ENCODE peak calls at places on chromosomes 1 and 21, in eight cellular contexts. U is AG04450; H is CD8-positive, alpha-beta memory T cell; L is H9; Y is left ventricle myocardium inferior; G is HCT116; X is IMR-90; T is psoas muscle. C is an unnamed sample. For H3K9me3, the result is how much of the 10 kb centered on the place peaks cover.

GRCh38 chr1:214546886-214547641 is 4.3 kb downstream of the PTPN14 start:
- DNase-seq in U (no peak), H (no peak), L (no peak), Y (no peak), G (no peak), X (no peak), T (no peak), C (no peak)

GRCh38 chr1:88982055-88982454 is 10.4 kb downstream of the KYAT3 start:
- DNase-seq in U (no peak), H (no peak), L (no peak), Y (no peak), G (no peak), X (peak), T (no peak), C (no peak)

GRCh38 chr1:165666152-165666551 is 32.2 kb downstream of the ALDH9A1 start:
- DNase-seq in U (peak), H (no peak), L (no peak), Y (no peak), G (no peak), X (peak), T (no peak), C (no peak)

GRCh38 chr1:169604781-169605560 is 18.7 kb upstream of the F5 start:
- DNase-seq in U (no peak), H (peak), L (no peak), Y (peak), G (no peak), X (no peak), T (no peak), C (no peak)

GRCh38 chr1:186572509-186572908 is 107.7 kb downstream of the PTGS2 start:
- DNase-seq in U (no peak), H (no peak), L (no peak), Y (no peak), G (no peak), X (no peak), T (no peak), C (no peak)

GRCh38 chr21:37159949-37160348 is 86.9 kb downstream of the TTC3 start:
- DNase-seq in U (no peak), H (no peak), L (no peak), Y (no peak), G (no peak), X (no peak), T (no peak), C (no peak)

GRCh38 chr1:177256153-177256814 is 85.5 kb downstream of the BRINP2 start:
- DNase-seq in U (peak), H (no peak), L (peak), Y (peak), G (no peak), X (peak), T (peak), C (peak)

GRCh38 chr1:169466259-169467230 is 19.2 kb downstream of the SLC19A2 start:
- DNase-seq in U (no peak), H (no peak), L (no peak), Y (no peak), G (peak), X (peak), T (no peak), C (no peak)

GRCh38 chr1:223726380-223727001 is 14.2 kb downstream of the CAPN2 start:
- DNase-seq in U (peak), H (peak), L (peak), Y (peak), G (peak), X (peak), T (peak), C (peak)

GRCh38 chr1:206801467-206801866 is 29.2 kb upstream of the IL10 start:
- DNase-seq in U (no peak), H (no peak), L (no peak), Y (no peak), G (no peak), X (no peak), T (no peak), C (no peak)

GRCh38 chr1:34928865-34929496 is 469 bp downstream of the DLGAP3 start:
- DNase-seq in U (no peak), H (no peak), L (no peak), Y (no peak), G (no peak), X (no peak), T (no peak), C (no peak)

GRCh38 chr1:2791027-2791760 is 10.3 kb downstream of the TTC34 start:
- DNase-seq in U (no peak), H (peak), L (no peak), Y (no peak), G (no peak), X (no peak), T (no peak), C (no peak)

GRCh38 chr1:205450448-205450847 is 5.4 kb downstream of the BLACAT1 start:
- DNase-seq in U (no peak), H (no peak), L (peak), Y (no peak), G (peak), X (no peak), T (no peak), C (no peak)

GRCh38 chr1:25723250-25723880 is 76.6 kb upstream of the SELENON start:
- DNase-seq in U (no peak), H (no peak), L (no peak), Y (no peak), G (no peak), X (no peak), T (no peak), C (no peak)

GRCh38 chr1:50847303-50847702 is 112.8 kb downstream of the FAF1 start:
- DNase-seq in U (no peak), H (no peak), L (no peak), Y (no peak), G (no peak), X (no peak), T (no peak), C (no peak)

GRCh38 chr1:203536575-203536974 is 42.6 kb downstream of the OPTC start:
- DNase-seq in U (no peak), H (no peak), L (no peak), Y (no peak), G (no peak), X (peak), T (no peak), C (no peak)

GRCh38 chr1:227923353-227924167 is 24.2 kb downstream of the WNT9A start:
- DNase-seq in U (no peak), H (no peak), L (no peak), Y (no peak), G (no peak), X (no peak), T (no peak), C (no peak)

GRCh38 chr1:119966020-119966419 is 69.7 kb upstream of the ADAM30 start:
- DNase-seq in U (peak), H (no peak), L (no peak), Y (no peak), G (no peak), X (peak), T (no peak), C (no peak)

GRCh38 chr1:234611153-234611798 is 1.3 kb upstream of the IRF2BP2 start:
- DNase-seq in U (no peak), H (peak), L (peak), Y (no peak), G (peak), X (peak), T (no peak), C (no peak)

DNA sequence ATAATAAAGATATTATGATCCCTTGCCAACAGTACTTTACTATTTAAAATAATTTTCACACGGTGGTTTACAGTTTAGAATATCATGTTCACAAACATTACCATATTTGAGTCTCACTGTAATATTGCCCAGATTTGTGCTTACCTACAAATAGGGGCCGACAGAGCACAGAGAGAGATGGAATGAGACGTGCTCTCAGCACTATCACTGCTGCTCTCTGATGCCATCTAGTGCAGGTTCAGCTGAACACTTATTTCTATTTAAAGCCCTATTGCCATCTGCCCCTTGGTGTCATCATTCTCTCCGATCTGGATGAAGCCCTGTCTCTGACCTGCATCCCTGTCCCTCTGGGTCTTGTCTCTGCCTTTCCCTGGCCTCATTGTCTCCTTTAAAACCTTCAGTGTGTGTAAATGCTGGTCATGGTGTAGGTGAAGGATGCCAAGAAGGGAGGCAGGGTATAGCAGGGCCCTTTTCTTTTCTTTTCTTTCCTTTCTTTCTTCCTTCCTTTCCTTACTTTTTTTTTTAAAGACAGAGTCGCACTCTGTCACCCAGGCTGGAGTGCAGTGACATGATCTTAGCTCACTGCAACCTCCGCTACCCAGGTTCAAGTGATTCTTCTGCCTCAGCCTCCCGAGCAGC is 6.9 kb upstream of the GPATCH4 start:
- DNase-seq in U (peak), H (peak), L (peak), Y (no peak), G (peak), X (peak), T (no peak), C (peak)
- H3K9me3 ChIP-seq in U (under half), H (under half), L (under half), Y (under half), G (under half), X (under half), T (under half), C (under half)

GRCh38 chr1:180482425-180483275 is 19.7 kb downstream of the ACBD6 start:
- DNase-seq in U (no peak), H (no peak), L (no peak), Y (no peak), G (no peak), X (peak), T (no peak), C (no peak)
- H3K9me3 ChIP-seq in U (under half), H (under half), L (under half), Y (under half), G (under half), X (under half), T (under half), C (under half)

DNA sequence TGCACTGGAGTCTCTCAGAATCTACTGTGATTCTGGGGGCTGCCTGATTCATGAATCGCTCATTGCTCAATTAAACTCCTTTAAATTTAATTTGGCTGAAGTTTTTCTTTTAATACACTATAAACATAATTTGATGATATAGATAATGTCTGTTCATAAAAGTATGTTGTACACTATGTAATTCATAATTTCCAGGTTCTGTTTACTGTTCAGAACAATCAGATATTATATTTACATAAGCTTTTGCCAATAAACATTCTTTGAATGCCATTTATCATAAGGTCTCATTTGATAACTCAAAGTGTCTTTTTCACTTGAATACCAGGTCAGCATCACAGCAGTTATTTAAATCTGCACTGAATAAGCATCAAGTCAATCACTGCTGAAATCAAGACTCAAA is 39.6 kb downstream of the PIGK start:
- DNase-seq in U (no peak), H (no peak), L (no peak), Y (no peak), G (no peak), X (no peak), T (no peak), C (no peak)
- H3K9me3 ChIP-seq in U (under half), H (under half), L (under half), Y (under half), G (under half), X (under half), T (under half), C (under half)

GRCh38 chr21:42218836-42219605 is at the start of gene ABCG1:
- DNase-seq in U (no peak), H (peak), L (peak), Y (peak), G (no peak), X (peak), T (peak), C (no peak)

GRCh38 chr21:42222386-42222785 is 3.4 kb downstream of the ABCG1 start:
- DNase-seq in U (no peak), H (no peak), L (no peak), Y (no peak), G (no peak), X (no peak), T (no peak), C (no peak)

GRCh38 chr21:42221581-42222345 is 2.8 kb downstream of the ABCG1 start:
- DNase-seq in U (peak), H (no peak), L (no peak), Y (no peak), G (no peak), X (peak), T (no peak), C (no peak)

GRCh38 chr21:42220138-42220701 is 1.3 kb downstream of the ABCG1 start:
- DNase-seq in U (peak), H (peak), L (peak), Y (peak), G (no peak), X (peak), T (peak), C (peak)

DNA sequence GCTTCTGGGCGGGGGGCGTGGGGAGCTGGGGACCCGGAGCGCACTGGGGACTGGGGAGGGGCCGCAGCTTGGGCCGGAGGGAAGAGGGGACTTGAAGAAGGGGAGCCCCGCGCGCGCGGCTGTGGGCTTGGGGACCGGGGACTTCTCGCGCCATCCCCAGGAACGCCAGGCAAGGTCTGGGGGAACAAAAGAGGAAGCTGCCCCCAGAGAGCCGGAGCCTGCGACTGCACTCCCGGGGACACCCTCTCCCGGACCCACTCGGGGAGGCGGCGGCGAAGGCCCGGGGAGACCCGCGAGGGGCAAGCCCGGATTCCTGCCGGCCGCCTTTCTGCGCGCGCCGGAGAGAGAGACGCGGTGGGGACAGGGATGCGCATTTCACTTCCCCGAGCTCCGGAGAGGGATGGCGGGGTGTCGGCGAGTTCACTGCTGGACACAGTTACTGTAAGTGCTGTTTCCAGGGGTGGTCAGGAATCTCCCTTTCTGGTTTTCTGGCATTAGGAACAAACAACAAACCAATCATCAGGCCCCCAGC is 732 bp downstream of the ABCG1 start:
- DNase-seq in U (no peak), H (peak), L (peak), Y (peak), G (no peak), X (peak), T (peak), C (no peak)
- H3K9me3 ChIP-seq in U (under half), H (under half), L (under half), Y (under half), G (under half), X (under half), T (under half), C (under half)

GRCh38 chr1:5670590-5671350 is 321.5 kb downstream of the NPHP4 start:
- DNase-seq in U (no peak), H (no peak), L (no peak), Y (no peak), G (no peak), X (no peak), T (no peak), C (no peak)
- H3K9me3 ChIP-seq in U (half or more), H (under half), L (under half), Y (under half), G (under half), X (under half), T (under half), C (under half)

GRCh38 chr1:243549108-243549507 is 293.3 kb downstream of the SDCCAG8 start:
- DNase-seq in U (no peak), H (no peak), L (no peak), Y (no peak), G (no peak), X (peak), T (no peak), C (no peak)

GRCh38 chr1:243550276-243550675 is 294.4 kb downstream of the SDCCAG8 start:
- DNase-seq in U (no peak), H (no peak), L (no peak), Y (no peak), G (no peak), X (peak), T (no peak), C (no peak)

GRCh38 chr1:243548516-243548915 is 292.7 kb downstream of the SDCCAG8 start:
- DNase-seq in U (no peak), H (no peak), L (no peak), Y (no peak), G (no peak), X (no peak), T (no peak), C (no peak)

GRCh38 chr1:243547906-243548305 is 292.1 kb downstream of the SDCCAG8 start:
- DNase-seq in U (no peak), H (no peak), L (no peak), Y (no peak), G (no peak), X (no peak), T (no peak), C (no peak)

DNA sequence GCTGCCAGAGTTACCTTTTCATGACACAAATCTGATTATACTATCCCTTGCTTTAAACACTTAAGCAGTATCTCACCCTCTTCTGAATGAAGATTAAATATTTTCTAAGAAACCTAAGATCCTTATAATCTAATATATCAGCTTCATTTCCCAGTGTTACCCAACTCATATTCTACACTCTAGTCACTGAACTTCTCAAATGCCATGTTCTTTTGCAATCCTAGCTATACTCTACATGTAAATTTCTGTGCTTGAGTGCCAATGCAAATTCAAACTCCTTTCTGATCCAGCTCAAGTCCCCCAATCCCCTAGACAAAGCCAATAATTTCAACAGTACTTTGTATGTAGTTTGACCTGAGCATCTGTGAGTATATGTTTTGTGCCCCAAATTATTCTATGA is 293.9 kb downstream of the SDCCAG8 start:
- DNase-seq in U (no peak), H (no peak), L (no peak), Y (no peak), G (no peak), X (no peak), T (no peak), C (no peak)
- H3K9me3 ChIP-seq in U (under half), H (under half), L (under half), Y (under half), G (under half), X (under half), T (under half), C (under half)

DNA sequence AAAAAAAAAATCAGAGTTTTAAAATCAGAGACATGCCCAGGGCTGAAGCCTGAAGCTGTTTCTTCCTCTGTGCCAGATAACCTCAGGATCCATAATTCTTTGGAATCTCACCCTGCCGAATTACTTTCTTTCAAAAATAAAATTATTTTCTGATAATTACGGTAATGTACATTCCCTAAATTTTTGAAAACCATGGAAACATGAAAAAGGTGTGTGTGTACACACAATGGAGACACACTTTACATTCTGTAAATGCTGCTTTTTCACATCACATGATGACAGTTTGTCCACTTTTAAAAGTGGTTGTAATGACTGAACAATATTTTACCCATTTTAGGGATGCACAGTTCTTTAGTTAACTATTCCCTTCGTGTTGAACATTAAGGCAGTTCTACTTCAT is 21.5 kb downstream of the CRCT1 start:
- DNase-seq in U (no peak), H (no peak), L (no peak), Y (no peak), G (no peak), X (no peak), T (no peak), C (no peak)
- H3K9me3 ChIP-seq in U (under half), H (under half), L (half or more), Y (under half), G (under half), X (under half), T (under half), C (under half)